ENCODE peak calls at places on chromosome 15, in five cellular contexts. D is nephron progenitor cell, A is heart left ventricle, W is esophagus squamous epithelium, F is progenitor cell of endocrine pancreas. E is an unnamed sample.

GRCh38 chr15:58549013-58549779 is 117.4 kb downstream of the LIPC start:
- DNase-seq in D (no peak), A (no peak), W (no peak), F (no peak), E (no peak)

GRCh38 chr15:41955100-41955499 is 17.3 kb downstream of the EHD4 start:
- DNase-seq in D (no peak), A (no peak), W (no peak), F (no peak), E (no peak)

GRCh38 chr15:39341238-39341637 is 239.6 kb upstream of the THBS1 start:
- DNase-seq in D (no peak), A (no peak), W (no peak), F (no peak), E (no peak)

GRCh38 chr15:59587085-59587826 is 24.3 kb upstream of the GCNT3 start:
- DNase-seq in D (no peak), A (no peak), W (no peak), F (no peak), E (no peak)

GRCh38 chr15:68200016-68200861 is 4.9 kb downstream of the CALML4 start:
- DNase-seq in D (peak), A (no peak), W (no peak), F (no peak), E (no peak)

GRCh38 chr15:43911235-43911661 is 84.4 kb downstream of the WDR76 start:
- DNase-seq in D (no peak), A (no peak), W (no peak), F (no peak), E (no peak)

GRCh38 chr15:29252231-29252630 is 17.4 kb downstream of the NSMCE3 start:
- DNase-seq in D (no peak), A (no peak), W (no peak), F (no peak), E (no peak)

GRCh38 chr15:45376300-45376928 is 1.9 kb downstream of the GATM start:
- DNase-seq in D (no peak), A (no peak), W (no peak), F (no peak), E (no peak)

GRCh38 chr15:56918046-56918906 is at the start of gene TCF12:
- DNase-seq in D (peak), A (peak), W (peak), F (peak), E (peak)

GRCh38 chr15:99169769-99170311 is 65.0 kb downstream of the SYNM start:
- DNase-seq in D (no peak), A (no peak), W (no peak), F (no peak), E (no peak)

GRCh38 chr15:64122936-64123351 is 27.2 kb downstream of the SNX1 start:
- DNase-seq in D (no peak), A (no peak), W (no peak), F (no peak), E (no peak)

GRCh38 chr15:68196445-68197169 is 8.5 kb downstream of the CALML4 start:
- DNase-seq in D (no peak), A (no peak), W (no peak), F (no peak), E (no peak)

GRCh38 chr15:32683906-32684584 is 33.8 kb upstream of the GREM1 start:
- DNase-seq in D (no peak), A (no peak), W (no peak), F (no peak), E (no peak)

GRCh38 chr15:78241017-78241416 is 6.7 kb upstream of the ACSBG1 start:
- DNase-seq in D (peak), A (peak), W (peak), F (peak), E (peak)

GRCh38 chr15:26713498-26713897 is 59.4 kb downstream of the GABRB3 start:
- DNase-seq in D (no peak), A (no peak), W (no peak), F (no peak), E (no peak)

GRCh38 chr15:83449250-83449671 is 2.1 kb downstream of the SH3GL3 start:
- DNase-seq in D (no peak), A (no peak), W (no peak), F (no peak), E (no peak)

GRCh38 chr15:77811270-77811669 is 178.6 kb upstream of the LINGO1 start:
- DNase-seq in D (no peak), A (no peak), W (no peak), F (no peak), E (no peak)

GRCh38 chr15:49860101-49860500 is 239.3 kb downstream of the DTWD1 start:
- DNase-seq in D (no peak), A (no peak), W (no peak), F (no peak), E (no peak)

GRCh38 chr15:69666441-69666882 is 213.8 kb downstream of the RPLP1 start:
- DNase-seq in D (no peak), A (no peak), W (no peak), F (no peak), E (no peak)

GRCh38 chr15:62809106-62809967 is 233.2 kb upstream of the TPM1 start:
- DNase-seq in D (no peak), A (no peak), W (no peak), F (no peak), E (no peak)

GRCh38 chr15:51759557-51760070 is 8.2 kb downstream of the TMOD2 start:
- DNase-seq in D (no peak), A (no peak), W (no peak), F (no peak), E (no peak)
- TF ChIP-seq CTCF in D (no peak), A (no peak), W (no peak), F (no peak), E (no peak)

DNA sequence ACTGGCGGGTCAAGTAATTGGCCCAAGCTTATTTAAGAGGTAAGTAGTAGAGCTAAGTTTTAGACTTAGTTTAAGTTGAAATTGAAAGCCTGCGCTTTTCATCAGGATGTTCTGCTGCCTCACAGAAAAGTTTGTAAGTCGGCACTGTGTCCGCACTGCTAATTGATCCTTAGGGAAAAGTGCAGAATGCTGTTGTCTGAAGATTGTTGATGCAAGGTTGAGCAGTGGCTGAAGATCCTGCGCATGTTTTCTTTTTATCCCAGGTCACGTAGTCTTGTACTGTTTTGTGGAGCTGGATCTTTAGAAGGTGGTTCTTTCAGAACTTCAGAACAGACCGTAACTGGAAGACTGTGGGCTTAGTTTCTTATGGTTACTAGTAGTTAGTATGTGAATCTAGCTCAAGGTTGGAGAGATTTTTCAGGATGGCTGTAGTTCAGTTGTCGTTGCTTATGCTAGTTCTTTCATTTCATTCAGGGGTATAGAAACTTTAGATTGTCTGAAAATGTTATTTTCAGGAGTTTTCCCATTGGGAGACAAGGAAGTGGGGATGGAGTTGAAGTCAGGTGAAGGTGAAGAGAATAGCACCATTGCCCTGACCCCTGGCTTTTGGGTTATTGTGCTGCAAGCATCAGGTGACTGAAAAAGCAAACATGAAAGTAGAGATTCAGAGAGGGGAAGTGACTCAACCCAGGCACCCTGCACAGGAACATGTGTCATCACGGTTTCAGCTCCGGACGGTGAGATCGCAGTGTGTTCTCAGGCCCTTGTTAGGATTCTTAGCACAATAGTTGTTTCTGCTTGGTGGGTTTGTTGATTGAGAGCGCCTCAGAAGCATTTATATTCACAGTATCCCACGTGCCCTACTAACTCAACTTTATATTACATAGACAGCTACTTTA is 32.8 kb downstream of the AKAP13 start:
- DNase-seq in D (peak), A (no peak), W (peak), F (no peak), E (peak)
- TF ChIP-seq CTCF in D (no peak), A (no peak), W (peak), F (no peak), E (no peak)

GRCh38 chr15:97995881-97996603 is 35.5 kb downstream of the ARRDC4 start:
- DNase-seq in D (no peak), A (no peak), W (no peak), F (no peak), E (peak)
- TF ChIP-seq CTCF in D (no peak), A (no peak), W (peak), F (peak), E (peak)

GRCh38 chr15:70907784-70908471 is 15.3 kb downstream of the LRRC49 start:
- DNase-seq in D (no peak), A (no peak), W (no peak), F (no peak), E (no peak)
- TF ChIP-seq CTCF in D (peak), A (no peak), W (no peak), F (peak), E (peak)

DNA sequence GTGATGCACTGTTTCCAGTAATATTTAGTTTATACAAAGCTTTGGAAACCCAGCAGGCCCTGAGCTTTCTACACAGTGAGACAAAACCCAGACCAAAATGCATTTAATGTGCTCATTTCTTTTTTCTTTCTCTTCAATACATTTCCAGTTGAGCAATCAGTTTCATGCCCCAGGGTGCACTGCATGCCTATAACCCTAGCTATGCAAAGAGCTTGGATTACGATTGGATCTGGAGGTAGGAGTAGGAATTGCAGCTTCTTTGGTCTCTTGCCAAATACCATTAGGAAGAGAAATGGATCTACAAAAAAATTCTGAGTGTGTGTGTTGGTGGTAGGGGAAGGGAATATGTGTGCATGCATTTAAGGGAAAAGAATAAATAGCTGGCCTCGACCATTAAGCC is 1001.4 kb downstream of the SQOR start:
- DNase-seq in D (no peak), A (no peak), W (no peak), F (no peak), E (no peak)
- TF ChIP-seq CTCF in D (no peak), A (no peak), W (no peak), F (peak), E (no peak)

GRCh38 chr15:30990036-30990435 is 1.4 kb downstream of the MTMR10 start:
- DNase-seq in D (no peak), A (no peak), W (no peak), F (no peak), E (no peak)
- TF ChIP-seq CTCF in D (no peak), A (no peak), W (no peak), F (no peak), E (no peak)

GRCh38 chr15:48109856-48110531 is 10.8 kb upstream of the SLC24A5 start:
- DNase-seq in D (no peak), A (no peak), W (no peak), F (no peak), E (no peak)

GRCh38 chr15:48109212-48109611 is 11.6 kb upstream of the SLC24A5 start:
- DNase-seq in D (no peak), A (no peak), W (no peak), F (no peak), E (no peak)

DNA sequence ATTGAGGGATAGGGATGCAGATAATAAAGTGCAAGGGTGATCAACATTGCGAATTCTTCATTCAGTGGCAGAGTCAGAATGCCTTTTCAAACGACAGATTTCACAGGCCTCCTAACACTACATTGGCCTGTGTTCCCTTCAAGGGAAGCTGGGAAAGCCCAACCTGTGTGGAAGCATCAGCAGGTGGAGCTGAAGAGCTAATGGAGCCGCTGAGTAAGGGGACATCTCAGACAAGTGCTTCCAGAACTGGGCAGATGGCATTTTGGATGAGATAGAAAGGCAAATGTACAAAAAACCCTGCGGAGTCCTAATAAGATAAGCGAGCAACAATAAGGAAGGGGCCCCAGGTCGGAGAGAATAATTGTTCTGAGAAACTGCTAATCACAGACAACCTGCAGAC is 8.5 kb upstream of the SLC24A5 start:
- DNase-seq in D (peak), A (no peak), W (no peak), F (peak), E (peak)
- TF ChIP-seq CTCF in D (peak), A (no peak), W (no peak), F (peak), E (no peak)

GRCh38 chr15:94135748-94136147 is 95.6 kb upstream of the MCTP2 start:
- DNase-seq in D (no peak), A (no peak), W (no peak), F (no peak), E (no peak)
- TF ChIP-seq CTCF in D (peak), A (no peak), W (no peak), F (no peak), E (no peak)